ENCODE peak calls at places on chromosomes 16 and 17, in four cellular contexts. R, J, A and S are unnamed samples.

GRCh38 chr16:67555795-67556212 is 6.5 kb upstream of the CTCF start:
- DNase-seq in J (no peak), A (peak; percentile 36), R (no peak), S (no peak)

GRCh38 chr16:10558746-10559641 is 21.4 kb downstream of the EMP2 start:
- DNase-seq in A (no peak), J (no peak), R (peak; percentile 23), S (no peak)

GRCh38 chr17:46832945-46833839 is 14.7 kb upstream of the WNT3 start:
- DNase-seq in J (no peak), A (peak; percentile 54), R (peak; percentile 33), S (no peak)

GRCh38 chr17:305090-305976 is 47.3 kb downstream of the RPH3AL start:
- DNase-seq in A (no peak), R (no peak), J (no peak), S (no peak)

GRCh38 chr17:42519546-42520444 is 16.2 kb upstream of the NAGLU start:
- DNase-seq in R (peak; percentile 64), A (peak; percentile 96), J (no peak), S (no peak)

GRCh38 chr16:76396977-76397376 is 119.8 kb downstream of the CNTNAP4 start:
- DNase-seq in J (no peak), R (no peak), A (no peak), S (no peak)

GRCh38 chr17:61065263-61065773 is 334.3 kb upstream of the TBX2 start:
- DNase-seq in J (no peak), R (no peak), A (peak; percentile 61), S (no peak)

GRCh38 chr17:18319604-18320256 is 4.6 kb downstream of the SMCR8 start:
- DNase-seq in A (peak; percentile 50), R (no peak), J (no peak), S (no peak)

GRCh38 chr16:15482068-15482747 is 47.8 kb downstream of the BMERB1 start:
- DNase-seq in J (no peak), A (peak; percentile 98), R (peak; percentile 84), S (no peak)

GRCh38 chr17:44556854-44557606 is at the start of gene FZD2:
- DNase-seq in R (peak; percentile 75), A (peak; percentile 97), J (peak; percentile 52), S (peak; percentile 88)

GRCh38 chr17:57877803-57878202 is 28.0 kb upstream of the MRPS23 start:
- DNase-seq in J (no peak), R (no peak), A (no peak), S (no peak)

GRCh38 chr17:76125922-76126321 is 15.1 kb downstream of the FOXJ1 start:
- DNase-seq in R (no peak), J (no peak), A (no peak), S (no peak)

GRCh38 chr17:15963670-15964110 is 18.8 kb downstream of the ADORA2B start:
- DNase-seq in R (no peak), A (peak; percentile 64), J (no peak), S (no peak)

GRCh38 chr17:3576970-3577369 is 19.4 kb upstream of the TRPV3 start:
- DNase-seq in R (no peak), J (no peak), A (no peak), S (no peak)

GRCh38 chr17:34067009-34067408 is 188.1 kb upstream of the CCL2 start:
- DNase-seq in J (no peak), A (no peak), R (no peak), S (no peak)

GRCh38 chr16:24174504-24174903 is 81.6 kb upstream of the CACNG3 start:
- DNase-seq in R (no peak), A (no peak), J (no peak), S (no peak)

GRCh38 chr16:8108991-8109509 is 481.3 kb downstream of the TMEM114 start:
- DNase-seq in J (no peak), A (no peak), R (no peak), S (no peak)

GRCh38 chr16:1108299-1109252 is 12.5 kb upstream of the C1QTNF8 start:
- DNase-seq in R (peak; percentile 80), J (no peak), A (no peak), S (no peak)

GRCh38 chr17:82709024-82709675 is 7.4 kb upstream of the FN3KRP start:
- DNase-seq in A (no peak), R (no peak), J (no peak), S (no peak)

GRCh38 chr17:82709676-82710498 is 6.6 kb upstream of the FN3KRP start:
- DNase-seq in R (no peak), A (no peak), J (no peak), S (no peak)

GRCh38 chr17:82713015-82713723 is 3.3 kb upstream of the FN3KRP start:
- DNase-seq in J (no peak), R (no peak), A (no peak), S (no peak)

GRCh38 chr17:82705756-82706155 is 7.3 kb upstream of the RAB40B start:
- DNase-seq in J (no peak), R (no peak), A (no peak), S (no peak)

DNA sequence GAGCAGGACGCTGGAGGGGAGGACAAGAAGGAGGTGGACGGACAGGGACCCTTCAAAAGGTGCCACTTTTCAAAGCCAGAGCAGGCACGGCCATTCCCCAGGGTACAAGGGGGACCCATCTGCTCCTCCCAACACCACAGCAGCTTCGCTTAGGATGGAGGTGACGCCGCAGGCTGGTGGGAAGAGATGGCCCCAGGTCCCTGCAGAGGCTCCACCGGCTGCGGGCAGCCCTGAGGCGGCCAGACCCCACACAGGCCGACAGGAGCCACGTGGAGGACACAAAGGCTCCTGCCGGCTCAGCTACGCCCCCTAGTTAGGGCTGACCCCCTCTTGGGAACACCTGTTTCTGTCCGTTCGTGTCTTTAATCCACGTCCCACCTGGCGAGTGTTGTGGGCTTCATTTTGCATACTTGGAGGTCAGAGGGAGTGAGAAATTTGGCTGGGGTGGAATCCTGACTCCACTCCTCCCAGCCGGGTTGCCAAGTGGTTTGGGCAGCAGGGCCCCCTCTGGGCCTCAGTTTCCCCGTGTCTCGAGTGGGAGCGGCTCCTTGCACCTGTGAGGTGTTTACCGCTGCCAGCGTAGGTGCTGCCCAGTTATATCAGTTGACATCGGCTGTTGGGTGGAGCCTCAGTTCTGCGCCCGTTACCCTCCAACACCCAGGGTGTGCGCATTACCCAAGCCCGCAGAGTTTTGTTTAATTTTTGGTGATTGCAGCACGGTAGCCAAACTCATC is 5.8 kb upstream of the FN3KRP start:
- DNase-seq in A (no peak), J (no peak), R (no peak), S (no peak)
- TF ChIP-seq CTCF in A (no peak), J (no peak), R (no peak), S (peak; percentile 3)

DNA sequence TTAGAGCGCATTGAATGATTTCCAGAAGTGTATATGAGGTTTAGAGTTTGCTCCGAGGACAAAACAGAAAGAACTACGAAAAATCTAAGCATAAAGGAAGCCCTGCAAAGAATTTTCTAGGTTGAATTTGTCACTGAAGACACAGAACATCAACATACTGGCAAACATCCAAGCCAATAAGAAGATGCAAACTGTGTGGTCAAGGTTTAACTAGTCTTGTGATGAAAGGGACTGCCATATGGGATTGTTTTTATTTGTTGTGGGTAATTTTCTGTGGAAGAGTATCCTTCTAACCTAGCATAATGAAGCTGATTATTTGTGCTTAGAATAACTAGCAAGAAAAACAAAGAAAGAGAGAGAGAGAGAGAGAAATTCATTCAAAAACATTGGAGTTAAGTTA is 492.0 kb upstream of the ERCC4 start:
- DNase-seq in A (no peak), R (no peak), J (no peak), S (no peak)
- H3K36me3 ChIP-seq in A (no peaks in the 10 kb centered on the region), R (no peaks in the 10 kb centered on the region), J (no peaks in the 10 kb centered on the region), S (no peaks in the 10 kb centered on the region)

DNA sequence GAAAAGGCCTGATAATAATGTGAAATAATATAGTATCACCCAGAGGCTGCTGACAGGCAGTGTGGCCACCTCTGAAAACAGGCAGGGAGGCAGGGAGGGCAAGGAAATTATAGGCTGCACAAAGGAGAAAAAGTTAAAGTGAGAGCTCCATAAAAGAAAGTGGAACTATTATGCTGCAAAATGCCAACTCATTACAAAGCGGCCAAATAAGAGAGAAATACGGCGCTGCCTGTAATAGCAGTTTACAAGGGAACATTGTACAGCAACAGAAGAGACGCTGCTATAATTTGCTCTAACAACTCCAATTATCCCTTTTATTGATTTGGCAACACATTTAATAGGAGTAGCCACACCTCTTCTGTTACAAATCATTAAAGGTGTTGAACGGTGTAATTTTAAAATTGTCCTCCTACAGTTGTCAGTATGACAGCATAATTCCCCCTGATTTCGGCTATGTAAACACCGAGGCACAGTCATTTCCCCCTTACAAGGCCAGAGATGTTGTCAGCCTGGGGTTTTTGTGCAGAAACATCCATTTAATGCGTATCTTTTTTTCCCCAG is 120.3 kb downstream of the MRM1 start:
- DNase-seq in A (no peak), R (no peak), J (peak; percentile 15), S (no peak)
- TF ChIP-seq CTCF in A (no peak), R (no peak), J (no peak), S (no peak)

DNA sequence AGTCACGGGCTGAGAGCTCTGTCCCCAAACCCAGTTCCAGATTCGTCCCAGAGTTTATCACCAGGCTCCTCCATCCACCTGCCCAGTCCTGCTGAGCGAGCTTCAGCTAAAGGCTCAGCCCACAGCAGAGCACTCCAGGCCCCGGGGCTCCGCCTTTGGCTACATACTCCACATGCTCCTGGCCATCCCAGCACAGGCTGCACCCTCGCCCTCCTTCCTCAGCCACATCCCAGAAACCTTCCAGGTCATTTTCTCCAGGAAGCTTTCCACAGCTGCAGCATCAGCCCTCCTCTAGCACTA is 4.7 kb upstream of the CD2BP2 start:
- DNase-seq in J (no peak), A (no peak), R (no peak), S (no peak)
- H3K36me3 ChIP-seq in J (peaks cover 15% of the 10 kb centered on the region), A (peaks cover 44% of the 10 kb centered on the region), R (peaks cover 5% of the 10 kb centered on the region), S (peaks cover 14% of the 10 kb centered on the region)

GRCh38 chr16:79599837-79600635 is 501 bp downstream of the MAF start:
- DNase-seq in R (peak; percentile 47), J (peak; percentile 20), A (no peak), S (peak; percentile 44)
- TF ChIP-seq CTCF in R (no peak), J (no peak), A (no peak), S (no peak)

GRCh38 chr17:14169901-14170300 is 66.8 kb downstream of the CDRT15 start:
- DNase-seq in J (no peak), A (no peak), R (no peak), S (no peak)

GRCh38 chr17:14168582-14168981 is 68.1 kb downstream of the CDRT15 start:
- DNase-seq in J (no peak), R (no peak), A (no peak), S (no peak)

GRCh38 chr17:14169287-14169686 is 67.4 kb downstream of the CDRT15 start:
- DNase-seq in J (no peak), A (no peak), R (no peak), S (no peak)

GRCh38 chr17:14161419-14161818 is 75.2 kb downstream of the CDRT15 start:
- DNase-seq in A (no peak), J (no peak), R (no peak), S (no peak)

DNA sequence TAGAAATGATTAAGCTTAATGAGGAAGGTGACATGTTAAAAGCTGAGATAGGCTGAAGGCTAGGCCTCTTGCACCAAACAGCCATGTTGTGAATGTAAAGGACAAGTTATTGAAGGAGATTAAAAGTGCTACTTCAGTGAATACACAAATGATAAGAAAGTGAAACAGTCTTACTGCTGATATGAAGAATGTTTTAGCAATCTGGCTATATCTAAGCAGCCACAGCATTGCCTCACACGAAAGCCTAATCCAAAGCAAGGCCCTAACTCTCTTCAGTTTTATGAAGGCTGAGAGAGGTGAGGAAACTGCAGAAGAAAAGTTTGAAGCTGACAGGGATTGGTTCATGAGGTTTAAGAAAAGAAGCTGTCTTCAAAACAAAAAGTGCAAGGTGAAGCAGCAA is 71.0 kb downstream of the CDRT15 start:
- DNase-seq in J (no peak), R (no peak), A (no peak), S (no peak)
- H3K36me3 ChIP-seq in J (no peaks in the 10 kb centered on the region), R (no peaks in the 10 kb centered on the region), A (no peaks in the 10 kb centered on the region), S (no peaks in the 10 kb centered on the region)